ENCODE peak calls at places on chromosome 20, in ten cellular contexts. U is A549; P is CD8-positive, alpha-beta T cell; D is upper lobe of right lung; F is cardiac muscle cell; G is heart right ventricle; A is HCT116; N is GM23338; O is psoas muscle; K is body of pancreas. J is an unnamed sample.
A peak's percentile ranks its signal among the peaks of the same experiment; 100 is the strongest.

GRCh38 chr20:33518071-33518470 is 28.2 kb downstream of the CBFA2T2 start:
- DNase-seq in U (no peak), P (no peak), D (peak; percentile 16), F (no peak), G (no peak), A (no peak), N (no peak), O (no peak), K (no peak), J (no peak)

GRCh38 chr20:38173237-38174156 is 8.4 kb upstream of the TGM2 start:
- DNase-seq in U (peak; percentile 92), P (no peak), D (peak; percentile 61), F (no peak), G (peak; percentile 39), A (no peak), N (peak; percentile 58), O (peak; percentile 51), K (no peak), J (peak; percentile 94)

GRCh38 chr20:14189794-14190402 is 147.5 kb downstream of the FLRT3 start:
- DNase-seq in U (peak; percentile 69), P (no peak), D (no peak), F (peak; percentile 47), G (no peak), A (peak; percentile 31), N (peak; percentile 22), O (no peak), K (no peak), J (no peak)

GRCh38 chr20:19911810-19912382 is 105.3 kb upstream of the NAA20 start:
- DNase-seq in U (no peak), P (no peak), D (no peak), F (no peak), G (no peak), A (no peak), N (no peak), O (no peak), K (no peak), J (no peak)

GRCh38 chr20:21832442-21833152 is 127.1 kb downstream of the PAX1 start:
- DNase-seq in U (no peak), P (no peak), D (no peak), F (no peak), G (no peak), A (no peak), N (no peak), O (no peak), K (no peak), J (no peak)

GRCh38 chr20:37902504-37903313 is at the start of gene VSTM2L:
- DNase-seq in U (peak; percentile 82), P (no peak), D (peak; percentile 72), F (peak; percentile 74), G (no peak), A (no peak), N (peak; percentile 77), O (no peak), K (no peak), J (no peak)

GRCh38 chr20:8385247-8385646 is 253.2 kb downstream of the PLCB1 start:
- DNase-seq in U (no peak), P (no peak), D (no peak), F (peak; percentile 48), G (peak; percentile 31), A (no peak), N (peak; percentile 30), O (peak; percentile 11), K (peak; percentile 81), J (no peak)

GRCh38 chr20:1494436-1494835 is 3.2 kb upstream of the SIRPB2 start:
- DNase-seq in U (no peak), P (no peak), D (no peak), F (no peak), G (no peak), A (no peak), N (no peak), O (no peak), K (no peak), J (peak; percentile 9)

GRCh38 chr20:22717466-22717865 is 133.1 kb upstream of the FOXA2 start:
- DNase-seq in U (peak; percentile 84), P (no peak), D (no peak), F (peak; percentile 54), G (no peak), A (no peak), N (no peak), O (no peak), K (no peak), J (no peak)

GRCh38 chr20:60648556-60648955 is 603.5 kb upstream of the CDH4 start:
- DNase-seq in U (no peak), P (no peak), D (no peak), F (no peak), G (no peak), A (no peak), N (no peak), O (no peak), K (no peak), J (no peak)

GRCh38 chr20:63687419-63688233 is 8.8 kb upstream of the TNFRSF6B start:
- DNase-seq in U (no peak), P (no peak), D (no peak), F (no peak), G (no peak), A (no peak), N (no peak), O (no peak), K (no peak), J (no peak)

GRCh38 chr20:33552519-33552918 is 62.6 kb downstream of the CBFA2T2 start:
- DNase-seq in U (no peak), P (no peak), D (no peak), F (no peak), G (no peak), A (no peak), N (no peak), O (no peak), K (no peak), J (no peak)

GRCh38 chr20:35368616-35369423 is 43.0 kb downstream of the UQCC1 start:
- DNase-seq in U (no peak), P (no peak), D (no peak), F (peak; percentile 68), G (peak; percentile 23), A (no peak), N (peak; percentile 29), O (peak; percentile 54), K (no peak), J (no peak)

GRCh38 chr20:35370751-35371150 is 41.0 kb downstream of the UQCC1 start:
- DNase-seq in U (no peak), P (no peak), D (no peak), F (no peak), G (no peak), A (no peak), N (no peak), O (no peak), K (no peak), J (no peak)

DNA sequence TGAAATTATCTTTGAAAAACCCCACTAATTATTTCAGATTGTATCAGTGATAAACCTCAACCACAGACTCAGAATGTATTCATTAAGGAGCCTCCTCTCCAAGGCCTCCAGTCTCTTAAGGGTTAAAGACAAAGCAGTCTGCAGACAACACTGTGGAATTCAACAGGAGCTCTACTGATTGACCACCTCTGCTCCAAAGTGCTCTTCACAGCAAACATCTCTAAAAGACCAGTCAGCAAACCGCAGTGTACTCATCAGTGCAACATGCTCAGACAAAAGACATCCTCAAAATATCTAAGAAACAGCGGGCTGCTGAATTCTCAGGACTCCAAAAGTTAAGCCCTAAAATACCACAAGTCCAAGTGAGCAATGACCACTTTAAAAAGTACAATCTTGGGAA is 42.0 kb downstream of the UQCC1 start:
- DNase-seq in U (no peak), P (no peak), D (no peak), F (peak; percentile 5), G (no peak), A (no peak), N (no peak), O (no peak), K (no peak), J (no peak)
- H3K27ac ChIP-seq in U (no peak overlapping the region), P (no peak overlapping the region), D (no peak overlapping the region), F (peak overlapping the region; percentile 75), G (no peak overlapping the region), A (no peak overlapping the region), N (no peak overlapping the region), O (peak overlapping the region; percentile 90), K (no peak overlapping the region), J (no peak overlapping the region)

GRCh38 chr20:44959082-44959895 is 908 bp downstream of the TOMM34 start:
- DNase-seq in U (peak; percentile 51), P (peak; percentile 26), D (no peak), F (peak; percentile 30), G (no peak), A (no peak), N (peak; percentile 33), O (no peak), K (peak; percentile 29), J (no peak)
- TF ChIP-seq CTCF in U (no peak), P (peak; percentile 30), D (no peak), F (peak; percentile 11), G (no peak), A (no peak), N (no peak), O (no peak), K (no peak), J (no peak)

GRCh38 chr20:62475819-62476073 is at the start of gene GATA5:
- DNase-seq in U (no peak), P (no peak), D (no peak), F (no peak), G (no peak), A (no peak), N (no peak), O (no peak), K (no peak), J (no peak)
- H3K4me3 ChIP-seq in U (peak within 1 kb of the TSS; percentile 50), P (no peak within 1 kb of the TSS), D (peak within 1 kb of the TSS; percentile 46), F (peak within 1 kb of the TSS; percentile 63), G (peak within 1 kb of the TSS; percentile 40), A (no peak within 1 kb of the TSS), N (peak within 1 kb of the TSS; percentile 64), O (peak within 1 kb of the TSS; percentile 51), K (no peak within 1 kb of the TSS), J (peak within 1 kb of the TSS; percentile 63)

GRCh38 chr20:42740191-42740870 is 449.4 kb downstream of the PTPRT start:
- DNase-seq in U (no peak), P (no peak), D (no peak), F (no peak), G (no peak), A (no peak), N (no peak), O (no peak), K (no peak), J (no peak)
- H3K27ac ChIP-seq in U (no peak overlapping the region), P (no peak overlapping the region), D (no peak overlapping the region), F (no peak overlapping the region), G (no peak overlapping the region), A (no peak overlapping the region), N (no peak overlapping the region), O (no peak overlapping the region), K (no peak overlapping the region), J (no peak overlapping the region)

GRCh38 chr20:36273414-36274247 is 32.5 kb upstream of the DLGAP4 start:
- DNase-seq in U (peak; percentile 58), P (no peak), D (no peak), F (no peak), G (no peak), A (peak; percentile 4), N (peak; percentile 44), O (no peak), K (peak; percentile 12), J (no peak)
- TF ChIP-seq CTCF in U (peak; percentile 56), P (no peak), D (peak; percentile 13), F (peak; percentile 35), G (no peak), A (peak; percentile 42), N (peak; percentile 40), O (peak; percentile 23), K (no peak), J (no peak)

J was measured in coronary artery.